ENCODE peak calls at places on chromosomes 13 and 19, in four cellular contexts. Q, S, V and H are unnamed samples.

GRCh38 chr19:11421607-11422098 is 2.5 kb upstream of the RGL3 start:
- DNase-seq in Q (peak), S (peak), V (no peak), H (peak)

GRCh38 chr13:83941669-83942335 is 59.5 kb upstream of the SLITRK1 start:
- DNase-seq in Q (no peak), S (no peak), V (no peak), H (no peak)

GRCh38 chr13:102872131-102872530 is 26.3 kb downstream of the ERCC5 start:
- DNase-seq in Q (no peak), S (no peak), V (no peak), H (no peak)

GRCh38 chr13:105445793-105446192 is 1089.7 kb downstream of the EFNB2 start:
- DNase-seq in Q (no peak), S (no peak), V (no peak), H (no peak)

GRCh38 chr19:30664358-30665058 is 292.3 kb downstream of the ZNF536 start:
- DNase-seq in Q (no peak), S (no peak), V (no peak), H (peak)

GRCh38 chr13:29457299-29457698 is 138.2 kb downstream of the SLC7A1 start:
- DNase-seq in Q (no peak), S (no peak), V (no peak), H (no peak)

GRCh38 chr19:1873524-1874473 is 10.4 kb upstream of the KLF16 start:
- DNase-seq in Q (no peak), S (no peak), V (no peak), H (peak)

GRCh38 chr13:91270031-91270430 is 77.5 kb upstream of the MIR17HG start:
- DNase-seq in Q (no peak), S (no peak), V (no peak), H (no peak)

GRCh38 chr19:29535984-29536508 is 10.3 kb downstream of the VSTM2B start:
- DNase-seq in Q (no peak), S (no peak), V (no peak), H (no peak)

GRCh38 chr13:97028441-97029299 is 34.4 kb upstream of the OXGR1 start:
- DNase-seq in Q (no peak), S (peak), V (peak), H (peak)

GRCh38 chr13:43005460-43006236 is 13.6 kb upstream of the EPSTI1 start:
- DNase-seq in Q (no peak), S (no peak), V (no peak), H (no peak)

GRCh38 chr19:36488816-36489138 is 584 bp downstream of the ZNF566 start:
- DNase-seq in Q (no peak), S (no peak), V (peak), H (peak)

GRCh38 chr13:112690242-112690943 is 555 bp downstream of the ATP11A start:
- DNase-seq in Q (peak), S (peak), V (no peak), H (peak)